ENCODE peak calls at places on chromosomes 16 and 17, in eight cellular contexts. F is NCI-H460, Z is iPS DF 6.9, B is RWPE1, C is esophagus muscularis mucosa, T is T-cell, N is neural crest cell, D is psoas muscle. M is an unnamed sample.

GRCh38 chr17:62178579-62178978 is 113.5 kb upstream of the MED13 start:
- DNase-seq in F (no peak), B (peak), N (no peak), Z (no peak), C (no peak), D (no peak), T (no peak), M (no peak)

GRCh38 chr16:66696669-66697630 is at the start of gene CMTM4:
- DNase-seq in N (peak), Z (no peak), F (peak), T (peak), B (peak), D (peak), C (no peak), M (peak)

GRCh38 chr16:30110661-30111060 is 2.7 kb downstream of the GDPD3 start:
- DNase-seq in C (no peak), N (no peak), F (no peak), B (no peak), T (no peak), D (no peak), Z (no peak), M (no peak)

GRCh38 chr17:38852771-38853291 is 690 bp downstream of the RPL23 start:
- DNase-seq in N (no peak), F (no peak), Z (no peak), T (peak), C (no peak), B (no peak), D (no peak), M (no peak)

GRCh38 chr16:3143598-3144330 is 8.9 kb downstream of the ZNF213 start:
- DNase-seq in N (no peak), F (no peak), C (no peak), D (peak), B (no peak), Z (no peak), T (no peak), M (no peak)

GRCh38 chr17:40097931-40098845 is 2.2 kb downstream of the NR1D1 start:
- DNase-seq in Z (no peak), B (peak), F (no peak), C (no peak), N (no peak), D (peak), T (no peak), M (peak)

GRCh38 chr16:30151091-30151490 is 28.1 kb upstream of the MAPK3 start:
- DNase-seq in Z (no peak), F (no peak), D (no peak), T (no peak), B (no peak), N (no peak), C (no peak), M (no peak)

GRCh38 chr16:17397499-17397891 is 73.3 kb downstream of the XYLT1 start:
- DNase-seq in F (no peak), N (no peak), B (no peak), C (no peak), T (no peak), D (no peak), Z (no peak), M (peak)

GRCh38 chr17:9893606-9894005 is 11.5 kb downstream of the RCVRN start:
- DNase-seq in T (no peak), B (no peak), F (no peak), D (no peak), C (no peak), N (no peak), Z (no peak), M (no peak)

GRCh38 chr16:67961551-67961957 is 6.9 kb downstream of the SLC12A4 start:
- DNase-seq in Z (no peak), F (no peak), N (no peak), T (no peak), C (no peak), D (no peak), B (peak), M (peak)

GRCh38 chr17:82240506-82241182 is 11.8 kb downstream of the SLC16A3 start:
- DNase-seq in C (no peak), B (no peak), N (no peak), D (peak), Z (no peak), T (no peak), F (no peak), M (no peak)

GRCh38 chr16:80988756-80989155 is 17.9 kb downstream of the CMC2 start:
- DNase-seq in C (no peak), N (no peak), T (no peak), Z (no peak), F (no peak), B (no peak), D (no peak), M (no peak)

GRCh38 chr17:29443041-29443440 is 52.9 kb downstream of the TAOK1 start:
- DNase-seq in T (no peak), N (no peak), B (no peak), C (no peak), Z (no peak), F (no peak), D (no peak), M (no peak)

GRCh38 chr17:2103456-2103855 is 48.6 kb downstream of the HIC1 start:
- DNase-seq in F (no peak), T (no peak), N (no peak), C (no peak), Z (no peak), B (no peak), D (no peak), M (no peak)

GRCh38 chr17:55177159-55177913 is 87.4 kb upstream of the HLF start:
- DNase-seq in F (no peak), D (no peak), B (no peak), T (no peak), Z (no peak), N (no peak), C (no peak), M (no peak)

GRCh38 chr17:48276776-48277175 is 153.2 kb downstream of the SKAP1 start:
- DNase-seq in F (no peak), Z (no peak), N (no peak), C (no peak), D (no peak), T (no peak), B (no peak), M (no peak)

GRCh38 chr16:30991052-30991451 is 6.0 kb downstream of the HSD3B7 start:
- DNase-seq in C (no peak), T (no peak), F (no peak), Z (no peak), N (no peak), D (no peak), B (no peak), M (no peak)

GRCh38 chr16:70768205-70768580 is 32.8 kb downstream of the VAC14 start:
- DNase-seq in D (no peak), T (no peak), N (no peak), B (no peak), Z (no peak), C (no peak), F (no peak), M (no peak)

GRCh38 chr16:13909872-13910303 is 10.1 kb upstream of the ERCC4 start:
- DNase-seq in D (no peak), N (no peak), T (no peak), F (no peak), Z (no peak), C (no peak), B (no peak), M (peak)

GRCh38 chr17:45284176-45285140 is 22.6 kb upstream of the SPATA32 start:
- DNase-seq in C (no peak), Z (no peak), D (peak), T (no peak), B (peak), F (no peak), N (no peak), M (peak)

GRCh38 chr17:76631821-76632565 is 11.6 kb downstream of the ST6GALNAC1 start:
- DNase-seq in D (no peak), B (peak), Z (no peak), N (no peak), F (no peak), C (no peak), T (no peak), M (peak)

GRCh38 chr16:52191533-52192134 is 355.3 kb downstream of the TOX3 start:
- DNase-seq in F (peak), Z (peak), B (peak), T (peak), C (peak), N (peak), D (peak), M (peak)

GRCh38 chr17:6096201-6097004 is 26.2 kb downstream of the WSCD1 start:
- DNase-seq in C (no peak), F (no peak), D (no peak), N (no peak), B (no peak), T (no peak), Z (no peak), M (no peak)

GRCh38 chr17:43660816-43661493 is 767 bp downstream of the MEOX1 start:
- DNase-seq in F (no peak), T (no peak), Z (no peak), C (no peak), B (no peak), D (no peak), N (no peak), M (no peak)

GRCh38 chr16:23597003-23597756 is 1.1 kb upstream of the NDUFAB1 start:
- DNase-seq in Z (peak), N (peak), T (no peak), F (peak), B (no peak), D (no peak), C (no peak), M (no peak)

GRCh38 chr17:3693829-3694231 is 2.1 kb downstream of the P2RX5 start:
- DNase-seq in N (no peak), B (no peak), F (no peak), T (peak), D (no peak), Z (no peak), C (no peak), M (no peak)

GRCh38 chr17:42679001-42679491 is 2.3 kb upstream of the PLEKHH3 start:
- DNase-seq in Z (no peak), D (peak), T (no peak), C (no peak), F (peak), B (peak), N (no peak), M (peak)

GRCh38 chr17:73042809-73043685 is 49.4 kb downstream of the SLC39A11 start:
- DNase-seq in T (no peak), D (no peak), F (no peak), Z (no peak), B (no peak), N (no peak), C (no peak), M (no peak)

GRCh38 chr17:14833201-14833773 is 431.8 kb downstream of the PMP22 start:
- DNase-seq in T (no peak), Z (no peak), N (no peak), F (no peak), B (no peak), D (no peak), C (no peak), M (no peak)

GRCh38 chr16:31177136-31177535 is 2.8 kb upstream of the FUS start:
- DNase-seq in B (no peak), Z (no peak), T (peak), D (no peak), F (no peak), N (no peak), C (no peak), M (no peak)

GRCh38 chr17:17935321-17936271 is 36.6 kb downstream of the TOM1L2 start:
- DNase-seq in F (no peak), T (no peak), Z (no peak), D (no peak), B (peak), C (no peak), N (no peak), M (no peak)

GRCh38 chr16:69482410-69482951 is 58.1 kb downstream of the CYB5B start:
- DNase-seq in Z (no peak), F (peak), B (no peak), T (no peak), N (no peak), D (peak), C (no peak), M (peak)

GRCh38 chr17:9862191-9862590 is 36.5 kb downstream of the GLP2R start:
- DNase-seq in Z (no peak), N (no peak), B (no peak), T (no peak), D (no peak), F (no peak), C (no peak), M (no peak)

GRCh38 chr17:70945386-70945785 is 776.1 kb downstream of the KCNJ2 start:
- DNase-seq in C (no peak), Z (peak), F (no peak), B (no peak), T (no peak), N (no peak), D (no peak), M (no peak)

GRCh38 chr16:66651965-66652364 is 44.6 kb downstream of the CMTM4 start:
- DNase-seq in D (no peak), F (no peak), B (no peak), T (no peak), N (no peak), C (no peak), Z (no peak), M (peak)